ENCODE peak calls at places on chromosome 16, in eight cellular contexts. U is adipocyte; J is mesendoderm; M is dorsolateral prefrontal cortex; E is fibroblast of villous mesenchyme; F is CD8-positive, alpha-beta T cell; T is right atrium auricular region; G is CD8-positive, alpha-beta memory T cell. C is an unnamed sample.

GRCh38 chr16:24580665-24581064 is 41.3 kb downstream of the RBBP6 start:
- DNase-seq in U (peak), J (no peak), M (no peak), E (peak), F (no peak), T (no peak), G (no peak), C (peak)

GRCh38 chr16:66832661-66833305 is 2.0 kb upstream of the NAE1 start:
- DNase-seq in U (peak), J (no peak), M (no peak), E (peak), F (no peak), T (no peak), G (no peak), C (no peak)

GRCh38 chr16:89924298-89924924 is 1.3 kb downstream of the TUBB3 start:
- DNase-seq in U (peak), J (peak), M (no peak), E (peak), F (no peak), T (no peak), G (peak), C (no peak)

GRCh38 chr16:58426960-58427359 is 34.7 kb downstream of the GINS3 start:
- DNase-seq in U (no peak), J (no peak), M (peak), E (no peak), F (no peak), T (no peak), G (no peak), C (no peak)

GRCh38 chr16:31458073-31458834 is 1.0 kb upstream of the ARMC5 start:
- DNase-seq in U (peak), J (peak), M (no peak), E (peak), F (peak), T (no peak), G (peak), C (no peak)

GRCh38 chr16:48131201-48131600 is 24.6 kb downstream of the ABCC12 start:
- DNase-seq in U (no peak), J (no peak), M (no peak), E (no peak), F (no peak), T (no peak), G (no peak), C (no peak)

GRCh38 chr16:54936979-54937672 is 6.5 kb downstream of the IRX5 start:
- DNase-seq in U (peak), J (peak), M (no peak), E (no peak), F (no peak), T (no peak), G (no peak), C (no peak)

GRCh38 chr16:67708368-67708771 is 10.7 kb downstream of the GFOD2 start:
- DNase-seq in U (no peak), J (no peak), M (no peak), E (no peak), F (no peak), T (no peak), G (no peak), C (no peak)

GRCh38 chr16:81315271-81316175 is 761 bp downstream of the GAN start:
- DNase-seq in U (peak), J (peak), M (peak), E (peak), F (peak), T (peak), G (peak), C (peak)

GRCh38 chr16:23131436-23131835 is 17.8 kb downstream of the USP31 start:
- DNase-seq in U (no peak), J (no peak), M (no peak), E (no peak), F (no peak), T (no peak), G (no peak), C (no peak)

GRCh38 chr16:66170989-66171388 is 195.5 kb upstream of the CDH5 start:
- DNase-seq in U (no peak), J (no peak), M (no peak), E (no peak), F (no peak), T (no peak), G (no peak), C (no peak)

GRCh38 chr16:29698484-29699323 is 19.7 kb downstream of the QPRT start:
- DNase-seq in U (no peak), J (no peak), M (no peak), E (no peak), F (no peak), T (no peak), G (no peak), C (no peak)

GRCh38 chr16:68082596-68083238 is 2.5 kb upstream of the NFATC3 start:
- DNase-seq in U (no peak), J (no peak), M (no peak), E (no peak), F (no peak), T (no peak), G (no peak), C (no peak)

GRCh38 chr16:58507963-58508670 is 7.2 kb upstream of the SETD6 start:
- DNase-seq in U (no peak), J (no peak), M (no peak), E (no peak), F (no peak), T (no peak), G (no peak), C (no peak)

GRCh38 chr16:4945560-4946502 is 8.9 kb upstream of the PPL start:
- DNase-seq in U (peak), J (no peak), M (no peak), E (peak), F (no peak), T (peak), G (no peak), C (peak)

GRCh38 chr16:87540072-87540976 is 47.5 kb upstream of the ZCCHC14 start:
- DNase-seq in U (no peak), J (no peak), M (peak), E (no peak), F (no peak), T (no peak), G (no peak), C (no peak)
- H3K4me3 ChIP-seq in U (no peak), J (no peak), M (peak), E (no peak), F (no peak), T (peak), G (no peak), C (no peak)

GRCh38 chr16:85606920-85607319 is 6.2 kb upstream of the GSE1 start:
- DNase-seq in U (no peak), J (no peak), M (no peak), E (peak), F (no peak), T (no peak), G (no peak), C (no peak)

GRCh38 chr16:85607796-85608514 is 5.2 kb upstream of the GSE1 start:
- DNase-seq in U (no peak), J (peak), M (no peak), E (peak), F (no peak), T (no peak), G (no peak), C (no peak)

GRCh38 chr16:85608515-85608885 is 4.6 kb upstream of the GSE1 start:
- DNase-seq in U (no peak), J (no peak), M (no peak), E (no peak), F (no peak), T (no peak), G (no peak), C (no peak)

GRCh38 chr16:85605912-85606841 is 6.9 kb upstream of the GSE1 start:
- DNase-seq in U (no peak), J (no peak), M (no peak), E (no peak), F (no peak), T (no peak), G (no peak), C (no peak)

GRCh38 chr16:85607331-85607765 is 5.8 kb upstream of the GSE1 start:
- DNase-seq in U (no peak), J (peak), M (no peak), E (peak), F (no peak), T (no peak), G (no peak), C (no peak)
- H3K4me3 ChIP-seq in U (no peak), J (no peak), M (no peak), E (peak), F (no peak), T (no peak), G (no peak), C (no peak)

DNA sequence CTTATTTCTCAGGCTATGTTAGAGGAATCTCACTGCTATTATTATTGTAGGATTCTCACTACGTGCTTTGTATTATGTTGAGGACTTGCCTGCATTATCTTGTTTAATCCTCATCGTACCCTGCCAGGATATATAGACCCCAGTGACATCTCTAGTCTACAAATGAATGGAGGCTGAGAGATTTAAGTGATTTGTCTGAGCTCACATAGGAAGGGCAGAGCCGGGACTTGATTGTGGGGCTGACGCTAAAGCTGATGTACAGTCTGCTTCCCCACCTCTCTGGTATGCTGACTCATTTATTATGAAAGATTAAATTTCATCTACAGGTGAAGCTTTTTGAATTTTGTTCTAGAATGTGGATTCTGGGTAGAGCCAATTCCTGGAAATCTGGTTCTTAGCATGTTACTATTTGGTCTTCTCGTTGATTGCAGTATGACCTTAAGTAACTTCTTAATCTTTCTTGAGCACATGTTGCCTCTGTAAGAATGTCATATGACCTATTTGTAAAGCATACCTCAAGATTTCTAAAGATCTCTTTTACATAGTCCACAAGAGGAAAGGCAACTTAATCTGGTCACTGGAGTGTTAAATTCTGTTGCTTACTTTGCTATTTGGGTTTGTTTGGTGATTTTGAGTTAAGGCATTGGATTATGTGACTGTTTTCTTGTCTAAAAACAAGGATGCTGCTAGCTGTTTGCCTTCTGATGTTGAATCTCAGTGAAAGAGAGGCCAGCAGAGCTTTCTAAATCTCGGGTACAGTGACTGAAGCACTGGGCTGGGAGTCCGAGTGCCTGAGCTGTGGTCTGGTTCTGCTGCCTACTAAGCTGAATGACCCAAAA is 12.4 kb downstream of the METTL9 start:
- DNase-seq in U (peak), J (no peak), M (no peak), E (peak), F (no peak), T (no peak), G (no peak), C (no peak)
- H3K4me3 ChIP-seq in U (peak), J (no peak), M (no peak), E (no peak), F (no peak), T (no peak), G (no peak), C (no peak)

DNA sequence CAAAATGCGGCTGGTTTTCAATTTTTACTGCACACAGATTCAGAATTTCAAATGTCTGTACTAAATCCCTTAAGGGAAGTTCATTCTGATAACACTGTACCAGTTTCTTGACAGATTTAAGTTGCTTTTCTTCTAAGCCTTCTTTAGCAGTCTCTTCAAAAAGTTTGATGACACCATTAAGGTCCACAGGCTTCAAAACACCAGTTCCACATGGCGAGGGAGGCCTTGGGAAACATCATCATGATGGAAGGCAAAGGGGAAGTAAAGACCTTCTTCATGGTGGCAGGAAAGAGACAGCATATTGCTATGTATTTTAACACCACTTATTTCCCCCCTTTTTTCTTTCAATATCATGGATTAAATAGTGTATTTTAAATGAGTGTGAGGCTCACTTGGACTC is 24.5 kb downstream of the NLRC5 start:
- DNase-seq in U (no peak), J (no peak), M (no peak), E (no peak), F (no peak), T (no peak), G (no peak), C (no peak)
- H3K4me3 ChIP-seq in U (no peak), J (no peak), M (no peak), E (no peak), F (no peak), T (no peak), G (peak), C (no peak)

GRCh38 chr16:12184419-12184831 is 207.9 kb downstream of the SNX29 start:
- DNase-seq in U (no peak), J (no peak), M (no peak), E (no peak), F (no peak), T (no peak), G (no peak), C (no peak)
- H3K4me3 ChIP-seq in U (no peak), J (no peak), M (no peak), E (no peak), F (no peak), T (no peak), G (no peak), C (no peak)

DNA sequence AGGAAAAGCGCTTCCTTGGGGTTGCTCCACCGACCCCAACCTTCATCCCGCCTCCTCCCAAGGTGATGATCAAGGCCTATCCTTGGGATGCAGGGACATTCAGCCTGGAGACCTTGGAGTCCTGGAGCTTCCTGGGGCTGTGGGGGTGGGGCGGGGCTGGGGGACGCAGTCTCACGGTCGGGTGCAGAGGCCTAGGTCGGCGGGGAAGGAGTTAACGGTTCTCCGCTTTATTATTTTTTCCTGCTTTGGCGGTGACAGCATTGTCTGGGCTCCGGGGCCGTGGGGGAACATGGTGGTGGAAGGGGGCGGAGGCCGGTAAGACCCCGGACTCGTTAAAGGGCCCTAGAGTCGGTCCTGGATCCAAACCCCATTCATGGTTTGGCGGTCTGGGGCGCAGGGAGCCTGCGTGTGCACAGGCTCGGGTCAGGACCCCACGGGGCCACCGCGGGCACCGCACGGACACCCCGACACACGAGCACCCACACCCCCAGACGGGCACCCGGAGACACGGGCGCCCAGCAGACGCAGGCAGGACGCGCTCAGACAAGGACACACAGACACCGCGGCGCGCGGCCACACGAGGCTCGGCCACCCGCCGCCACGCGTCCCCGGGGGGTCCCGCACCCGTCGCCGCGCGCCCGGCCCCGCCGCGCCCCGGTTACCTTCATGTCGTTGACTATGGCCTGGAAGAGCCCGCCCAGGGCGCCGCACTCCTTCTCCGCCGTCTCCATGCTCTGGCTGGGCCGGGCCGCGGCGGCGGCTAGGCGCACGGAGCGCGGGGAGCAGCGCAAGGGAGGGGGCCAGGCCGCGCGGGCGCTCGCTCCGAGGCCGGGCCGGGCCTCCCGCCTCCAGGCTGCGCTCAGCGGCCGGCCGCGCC is 554 bp downstream of the MTSS2 start:
- DNase-seq in U (peak), J (peak), M (no peak), E (no peak), F (no peak), T (no peak), G (peak), C (no peak)
- H3K4me3 ChIP-seq in U (peak), J (peak), M (peak), E (peak), F (peak), T (peak), G (no peak), C (peak)

DNA sequence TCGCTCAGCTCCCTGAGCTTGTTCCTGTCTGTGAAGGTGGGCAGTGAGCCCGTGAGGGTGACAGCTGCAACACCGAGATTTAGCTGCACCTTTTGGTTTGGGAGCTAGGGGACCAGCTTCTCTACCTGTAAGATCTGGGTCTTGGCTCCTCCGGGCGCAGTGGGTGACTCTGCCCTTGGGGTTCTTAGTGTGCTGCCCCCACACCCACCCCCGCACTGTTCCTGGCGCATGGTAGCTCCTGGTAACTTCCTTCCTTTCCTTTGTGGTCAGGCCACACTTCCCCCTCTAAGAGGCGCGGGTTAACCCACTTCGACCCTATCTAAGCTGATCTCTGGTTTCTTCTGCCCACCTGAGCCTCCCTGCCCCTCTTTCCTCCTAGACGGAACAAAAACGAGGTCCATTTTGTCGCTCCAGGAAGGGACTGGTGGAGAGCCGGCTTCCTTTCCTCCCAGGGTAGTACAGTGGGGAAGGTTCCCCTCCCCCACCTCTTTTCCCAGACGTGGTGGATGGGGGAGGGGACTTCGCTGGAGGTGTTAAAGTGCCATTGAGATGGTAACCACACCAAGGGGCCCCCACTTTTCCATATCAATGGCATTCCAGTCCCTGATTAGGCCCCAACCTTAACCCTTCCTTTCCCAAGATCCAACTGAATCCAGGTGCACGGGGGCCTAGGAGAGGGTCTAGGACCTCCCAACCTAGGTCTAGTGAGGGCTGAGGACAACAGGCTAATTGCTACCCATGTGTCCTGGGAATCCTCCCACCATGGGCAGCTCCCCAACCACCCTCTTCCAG is 4.6 kb upstream of the CLDN9 start:
- DNase-seq in U (no peak), J (peak), M (no peak), E (no peak), F (no peak), T (no peak), G (no peak), C (no peak)
- H3K4me3 ChIP-seq in U (no peak), J (no peak), M (no peak), E (no peak), F (peak), T (no peak), G (peak), C (no peak)

GRCh38 chr16:8519179-8519578 is 71.1 kb downstream of the TMEM114 start:
- DNase-seq in U (no peak), J (no peak), M (no peak), E (no peak), F (no peak), T (no peak), G (no peak), C (no peak)

GRCh38 chr16:8519643-8520042 is 70.7 kb downstream of the TMEM114 start:
- DNase-seq in U (no peak), J (no peak), M (no peak), E (no peak), F (no peak), T (no peak), G (no peak), C (no peak)

GRCh38 chr16:8517280-8517679 is 73.0 kb downstream of the TMEM114 start:
- DNase-seq in U (no peak), J (no peak), M (no peak), E (no peak), F (no peak), T (no peak), G (no peak), C (no peak)

GRCh38 chr16:8512941-8513624 is 77.2 kb downstream of the TMEM114 start:
- DNase-seq in U (no peak), J (no peak), M (no peak), E (no peak), F (no peak), T (no peak), G (no peak), C (no peak)

GRCh38 chr16:8516471-8516870 is 73.8 kb downstream of the TMEM114 start:
- DNase-seq in U (no peak), J (no peak), M (no peak), E (no peak), F (no peak), T (no peak), G (no peak), C (no peak)
- H3K4me3 ChIP-seq in U (no peak), J (no peak), M (no peak), E (no peak), F (no peak), T (no peak), G (no peak), C (no peak)